ENCODE peak calls at places on chromosomes 7 and 10, in five cellular contexts. One of them, this sample, is unnamed.

GRCh38 chr10:125117941-125118630 is 42.3 kb downstream of the CTBP2 start:
- DNase-seq in aorta: peak
- DNase-seq in stimulated activated CD8-positive, alpha-beta memory T cell treated with anti-CD3 and anti-CD28 coated beads, Interleukin-12 subunit alpha, Interleukin-12 subunit beta, amount 100 ng/mL, for 1 hour: no peak
- DNase-seq in mucosa of gallbladder: peak
- DNase-seq in SK-N-MC: no peak
- DNase-seq in this sample: peak

GRCh38 chr7:12491526-12491925 is 79.0 kb upstream of the SCIN start:
- DNase-seq in aorta: no peak
- DNase-seq in stimulated activated CD8-positive, alpha-beta memory T cell treated with anti-CD3 and anti-CD28 coated beads, Interleukin-12 subunit alpha, Interleukin-12 subunit beta, amount 100 ng/mL, for 1 hour: no peak
- DNase-seq in SK-N-MC: no peak
- DNase-seq in mucosa of gallbladder: no peak
- DNase-seq in this sample: no peak

GRCh38 chr10:1151071-1152033 is 95.2 kb downstream of the WDR37 start:
- DNase-seq in aorta: no peak
- DNase-seq in mucosa of gallbladder: no peak
- DNase-seq in SK-N-MC: no peak
- DNase-seq in stimulated activated CD8-positive, alpha-beta memory T cell treated with anti-CD3 and anti-CD28 coated beads, Interleukin-12 subunit alpha, Interleukin-12 subunit beta, amount 100 ng/mL, for 1 hour: no peak
- DNase-seq in this sample: no peak

GRCh38 chr7:78437118-78437517 is 638.5 kb downstream of the PHTF2 start:
- DNase-seq in mucosa of gallbladder: no peak
- DNase-seq in SK-N-MC: no peak
- DNase-seq in stimulated activated CD8-positive, alpha-beta memory T cell treated with anti-CD3 and anti-CD28 coated beads, Interleukin-12 subunit alpha, Interleukin-12 subunit beta, amount 100 ng/mL, for 1 hour: no peak
- DNase-seq in aorta: no peak
- DNase-seq in this sample: no peak

GRCh38 chr7:31049001-31049765 is 2.9 kb upstream of the ADCYAP1R1 start:
- DNase-seq in mucosa of gallbladder: no peak
- DNase-seq in SK-N-MC: no peak
- DNase-seq in stimulated activated CD8-positive, alpha-beta memory T cell treated with anti-CD3 and anti-CD28 coated beads, Interleukin-12 subunit alpha, Interleukin-12 subunit beta, amount 100 ng/mL, for 1 hour: no peak
- DNase-seq in aorta: no peak
- DNase-seq in this sample: no peak

GRCh38 chr10:125411724-125412123 is 251.4 kb upstream of the CTBP2 start:
- DNase-seq in aorta: no peak
- DNase-seq in mucosa of gallbladder: no peak
- DNase-seq in SK-N-MC: no peak
- DNase-seq in stimulated activated CD8-positive, alpha-beta memory T cell treated with anti-CD3 and anti-CD28 coated beads, Interleukin-12 subunit alpha, Interleukin-12 subunit beta, amount 100 ng/mL, for 1 hour: no peak
- DNase-seq in this sample: no peak

GRCh38 chr7:101911011-101911799 is 93.8 kb downstream of the CUX1 start:
- DNase-seq in SK-N-MC: no peak
- DNase-seq in mucosa of gallbladder: peak
- DNase-seq in stimulated activated CD8-positive, alpha-beta memory T cell treated with anti-CD3 and anti-CD28 coated beads, Interleukin-12 subunit alpha, Interleukin-12 subunit beta, amount 100 ng/mL, for 1 hour: no peak
- DNase-seq in aorta: peak
- DNase-seq in this sample: no peak

GRCh38 chr7:82559203-82559805 is 115.7 kb upstream of the CACNA2D1 start:
- DNase-seq in stimulated activated CD8-positive, alpha-beta memory T cell treated with anti-CD3 and anti-CD28 coated beads, Interleukin-12 subunit alpha, Interleukin-12 subunit beta, amount 100 ng/mL, for 1 hour: no peak
- DNase-seq in mucosa of gallbladder: no peak
- DNase-seq in aorta: no peak
- DNase-seq in SK-N-MC: no peak
- DNase-seq in this sample: no peak

GRCh38 chr10:11845113-11845512 is 22.0 kb downstream of the PROSER2 start:
- DNase-seq in stimulated activated CD8-positive, alpha-beta memory T cell treated with anti-CD3 and anti-CD28 coated beads, Interleukin-12 subunit alpha, Interleukin-12 subunit beta, amount 100 ng/mL, for 1 hour: no peak
- DNase-seq in mucosa of gallbladder: no peak
- DNase-seq in aorta: no peak
- DNase-seq in SK-N-MC: no peak
- DNase-seq in this sample: no peak

GRCh38 chr10:97731346-97732051 is 5.4 kb upstream of the ZFYVE27 start:
- DNase-seq in mucosa of gallbladder: peak
- DNase-seq in stimulated activated CD8-positive, alpha-beta memory T cell treated with anti-CD3 and anti-CD28 coated beads, Interleukin-12 subunit alpha, Interleukin-12 subunit beta, amount 100 ng/mL, for 1 hour: peak
- DNase-seq in aorta: peak
- DNase-seq in SK-N-MC: no peak
- DNase-seq in this sample: peak

GRCh38 chr10:26468691-26469090 is 30.6 kb downstream of the APBB1IP start:
- DNase-seq in aorta: no peak
- DNase-seq in SK-N-MC: no peak
- DNase-seq in mucosa of gallbladder: no peak
- DNase-seq in stimulated activated CD8-positive, alpha-beta memory T cell treated with anti-CD3 and anti-CD28 coated beads, Interleukin-12 subunit alpha, Interleukin-12 subunit beta, amount 100 ng/mL, for 1 hour: no peak
- DNase-seq in this sample: no peak

GRCh38 chr7:152341914-152342236 is 93.9 kb downstream of the KMT2C start:
- DNase-seq in aorta: no peak
- DNase-seq in stimulated activated CD8-positive, alpha-beta memory T cell treated with anti-CD3 and anti-CD28 coated beads, Interleukin-12 subunit alpha, Interleukin-12 subunit beta, amount 100 ng/mL, for 1 hour: no peak
- DNase-seq in mucosa of gallbladder: no peak
- DNase-seq in SK-N-MC: no peak
- DNase-seq in this sample: no peak

GRCh38 chr7:36686499-36686898 is 37.8 kb downstream of the AOAH start:
- DNase-seq in mucosa of gallbladder: no peak
- DNase-seq in stimulated activated CD8-positive, alpha-beta memory T cell treated with anti-CD3 and anti-CD28 coated beads, Interleukin-12 subunit alpha, Interleukin-12 subunit beta, amount 100 ng/mL, for 1 hour: peak
- DNase-seq in SK-N-MC: no peak
- DNase-seq in aorta: no peak
- DNase-seq in this sample: no peak

GRCh38 chr7:140214075-140214684 is 37.4 kb upstream of the KDM7A start:
- DNase-seq in SK-N-MC: no peak
- DNase-seq in aorta: no peak
- DNase-seq in mucosa of gallbladder: peak
- DNase-seq in stimulated activated CD8-positive, alpha-beta memory T cell treated with anti-CD3 and anti-CD28 coated beads, Interleukin-12 subunit alpha, Interleukin-12 subunit beta, amount 100 ng/mL, for 1 hour: no peak
- DNase-seq in this sample: no peak

GRCh38 chr10:75165684-75166622 is 44.6 kb upstream of the VDAC2 start:
- DNase-seq in aorta: no peak
- DNase-seq in mucosa of gallbladder: no peak
- DNase-seq in stimulated activated CD8-positive, alpha-beta memory T cell treated with anti-CD3 and anti-CD28 coated beads, Interleukin-12 subunit alpha, Interleukin-12 subunit beta, amount 100 ng/mL, for 1 hour: no peak
- DNase-seq in SK-N-MC: no peak
- DNase-seq in this sample: no peak

GRCh38 chr10:103852189-103852711 is 3.1 kb downstream of the SH3PXD2A start:
- DNase-seq in aorta: no peak
- DNase-seq in SK-N-MC: no peak
- DNase-seq in stimulated activated CD8-positive, alpha-beta memory T cell treated with anti-CD3 and anti-CD28 coated beads, Interleukin-12 subunit alpha, Interleukin-12 subunit beta, amount 100 ng/mL, for 1 hour: no peak
- DNase-seq in mucosa of gallbladder: no peak
- DNase-seq in this sample: no peak

GRCh38 chr7:102436123-102436522 is 2.7 kb downstream of the ORAI2 start:
- DNase-seq in mucosa of gallbladder: no peak
- DNase-seq in SK-N-MC: no peak
- DNase-seq in stimulated activated CD8-positive, alpha-beta memory T cell treated with anti-CD3 and anti-CD28 coated beads, Interleukin-12 subunit alpha, Interleukin-12 subunit beta, amount 100 ng/mL, for 1 hour: no peak
- DNase-seq in aorta: no peak
- DNase-seq in this sample: no peak

GRCh38 chr10:14124951-14125350 is 205.8 kb downstream of the FRMD4A start:
- DNase-seq in mucosa of gallbladder: no peak
- DNase-seq in SK-N-MC: no peak
- DNase-seq in aorta: no peak
- DNase-seq in stimulated activated CD8-positive, alpha-beta memory T cell treated with anti-CD3 and anti-CD28 coated beads, Interleukin-12 subunit alpha, Interleukin-12 subunit beta, amount 100 ng/mL, for 1 hour: no peak
- DNase-seq in this sample: no peak

GRCh38 chr10:52031771-52032170 is 282.3 kb upstream of the DKK1 start:
- DNase-seq in aorta: no peak
- DNase-seq in stimulated activated CD8-positive, alpha-beta memory T cell treated with anti-CD3 and anti-CD28 coated beads, Interleukin-12 subunit alpha, Interleukin-12 subunit beta, amount 100 ng/mL, for 1 hour: no peak
- DNase-seq in SK-N-MC: no peak
- DNase-seq in mucosa of gallbladder: no peak
- DNase-seq in this sample: no peak

GRCh38 chr7:123041085-123041484 is 45.6 kb upstream of the TAS2R16 start:
- DNase-seq in stimulated activated CD8-positive, alpha-beta memory T cell treated with anti-CD3 and anti-CD28 coated beads, Interleukin-12 subunit alpha, Interleukin-12 subunit beta, amount 100 ng/mL, for 1 hour: no peak
- DNase-seq in mucosa of gallbladder: no peak
- DNase-seq in aorta: no peak
- DNase-seq in SK-N-MC: no peak
- DNase-seq in this sample: no peak

GRCh38 chr10:71367279-71367678 is 29.4 kb upstream of the CDH23 start:
- DNase-seq in SK-N-MC: no peak
- DNase-seq in stimulated activated CD8-positive, alpha-beta memory T cell treated with anti-CD3 and anti-CD28 coated beads, Interleukin-12 subunit alpha, Interleukin-12 subunit beta, amount 100 ng/mL, for 1 hour: no peak
- DNase-seq in aorta: no peak
- DNase-seq in mucosa of gallbladder: no peak
- DNase-seq in this sample: no peak

GRCh38 chr10:28719789-28720436 is 42.6 kb downstream of the BAMBI start:
- DNase-seq in stimulated activated CD8-positive, alpha-beta memory T cell treated with anti-CD3 and anti-CD28 coated beads, Interleukin-12 subunit alpha, Interleukin-12 subunit beta, amount 100 ng/mL, for 1 hour: no peak
- DNase-seq in SK-N-MC: no peak
- DNase-seq in aorta: no peak
- DNase-seq in mucosa of gallbladder: no peak
- DNase-seq in this sample: no peak

GRCh38 chr7:38630720-38631673 is at the start of gene AMPH:
- DNase-seq in stimulated activated CD8-positive, alpha-beta memory T cell treated with anti-CD3 and anti-CD28 coated beads, Interleukin-12 subunit alpha, Interleukin-12 subunit beta, amount 100 ng/mL, for 1 hour: no peak
- DNase-seq in mucosa of gallbladder: peak
- DNase-seq in aorta: peak
- DNase-seq in SK-N-MC: no peak
- DNase-seq in this sample: no peak

GRCh38 chr7:4631664-4632171 is 50.4 kb upstream of the FOXK1 start:
- DNase-seq in SK-N-MC: no peak
- DNase-seq in stimulated activated CD8-positive, alpha-beta memory T cell treated with anti-CD3 and anti-CD28 coated beads, Interleukin-12 subunit alpha, Interleukin-12 subunit beta, amount 100 ng/mL, for 1 hour: no peak
- DNase-seq in mucosa of gallbladder: peak
- DNase-seq in aorta: peak
- DNase-seq in this sample: peak

GRCh38 chr7:81526971-81527370 is 242.9 kb downstream of the HGF start:
- DNase-seq in aorta: no peak
- DNase-seq in SK-N-MC: no peak
- DNase-seq in stimulated activated CD8-positive, alpha-beta memory T cell treated with anti-CD3 and anti-CD28 coated beads, Interleukin-12 subunit alpha, Interleukin-12 subunit beta, amount 100 ng/mL, for 1 hour: no peak
- DNase-seq in mucosa of gallbladder: no peak
- DNase-seq in this sample: no peak

GRCh38 chr10:129730272-129730992 is 233.6 kb downstream of the EBF3 start:
- DNase-seq in SK-N-MC: no peak
- DNase-seq in aorta: no peak
- DNase-seq in stimulated activated CD8-positive, alpha-beta memory T cell treated with anti-CD3 and anti-CD28 coated beads, Interleukin-12 subunit alpha, Interleukin-12 subunit beta, amount 100 ng/mL, for 1 hour: no peak
- DNase-seq in mucosa of gallbladder: no peak
- DNase-seq in this sample: no peak

This sample was measured in pons.